ENCODE peak calls at places on chromosomes 13 and 19, in nine cellular contexts. S, M, W, K, B, D, V, J and I are unnamed samples.

GRCh38 chr13:41458939-41459753 is 1.8 kb downstream of the RGCC start:
- DNase-seq in S (peak; percentile 20), D (no peak), V (no peak), W (no peak), J (no peak), B (no peak), K (peak; percentile 20), M (peak; percentile 56), I (no peak)

GRCh38 chr19:51440052-51440451 is 18.2 kb downstream of the SIGLEC8 start:
- DNase-seq in M (no peak), S (no peak), W (no peak), J (no peak), K (no peak), D (no peak), B (no peak), V (peak; percentile 5), I (no peak)

GRCh38 chr19:10187315-10187714 is 7.4 kb downstream of the DNMT1 start:
- DNase-seq in V (no peak), M (no peak), K (no peak), S (no peak), J (no peak), B (no peak), W (no peak), D (no peak), I (no peak)

GRCh38 chr13:43023244-43023931 is at the start of gene DNAJC15:
- DNase-seq in B (peak; percentile 96), D (no peak), W (peak; percentile 79), J (peak; percentile 70), K (peak; percentile 62), S (no peak), V (peak; percentile 88), M (peak; percentile 65), I (peak; percentile 79)

GRCh38 chr19:36097036-36097435 is 13.9 kb upstream of the OVOL3 start:
- DNase-seq in S (no peak), D (no peak), V (no peak), W (peak; percentile 44), M (no peak), K (no peak), J (peak; percentile 80), B (no peak), I (peak; percentile 93)

GRCh38 chr13:27131202-27131623 is 40.4 kb downstream of the USP12 start:
- DNase-seq in B (no peak), K (no peak), W (no peak), J (no peak), M (peak; percentile 90), S (peak; percentile 93), D (no peak), V (no peak), I (no peak)

GRCh38 chr19:15456871-15457700 is 7.3 kb downstream of the RASAL3 start:
- DNase-seq in K (no peak), B (peak; percentile 55), W (no peak), S (no peak), M (no peak), V (no peak), J (no peak), D (no peak), I (no peak)

GRCh38 chr13:24212674-24213073 is 52.2 kb downstream of the SPATA13 start:
- DNase-seq in M (no peak), V (no peak), D (no peak), B (no peak), K (no peak), W (no peak), S (no peak), J (no peak), I (peak; percentile 34)

GRCh38 chr13:54949735-54950134 is 1921.1 kb downstream of the OLFM4 start:
- DNase-seq in B (no peak), K (no peak), D (peak; percentile 0), V (no peak), S (no peak), W (no peak), J (no peak), M (peak; percentile 24), I (no peak)

GRCh38 chr13:99981115-99982020 is at the start of gene ZIC2:
- DNase-seq in K (no peak), J (no peak), S (no peak), W (peak; percentile 74), B (no peak), M (peak; percentile 81), D (no peak), V (peak; percentile 63), I (no peak)

GRCh38 chr13:50543767-50544166 is 299.7 kb downstream of the DLEU7 start:
- DNase-seq in B (peak; percentile 72), K (no peak), W (no peak), S (no peak), M (peak; percentile 47), J (no peak), D (no peak), V (no peak), I (no peak)

GRCh38 chr19:12331211-12331941 is 2.1 kb downstream of the ZNF563 start:
- DNase-seq in B (no peak), K (no peak), W (no peak), J (no peak), V (no peak), M (no peak), D (no peak), S (no peak), I (no peak)

GRCh38 chr13:110726726-110727125 is 13.2 kb downstream of the ING1 start:
- DNase-seq in S (no peak), W (no peak), K (no peak), B (no peak), V (no peak), M (no peak), D (no peak), J (no peak), I (no peak)

GRCh38 chr19:9205506-9206113 is 13.8 kb downstream of the OR7D4 start:
- DNase-seq in W (peak; percentile 19), D (peak; percentile 24), V (peak; percentile 78), K (peak; percentile 57), M (peak; percentile 60), S (no peak), J (peak; percentile 12), B (peak; percentile 84), I (peak; percentile 51)

GRCh38 chr13:38147050-38147449 is 202.6 kb upstream of the UFM1 start:
- DNase-seq in M (no peak), S (no peak), W (no peak), J (no peak), K (no peak), D (no peak), V (no peak), B (no peak), I (no peak)

GRCh38 chr19:8363803-8364771 is at the start of gene ANGPTL4:
- DNase-seq in S (peak; percentile 53), M (peak; percentile 89), D (peak; percentile 18), K (peak; percentile 62), W (peak; percentile 36), B (peak; percentile 76), J (peak; percentile 30), V (peak; percentile 86), I (peak; percentile 47)

GRCh38 chr13:32955881-32956594 is 60.2 kb upstream of the KL start:
- DNase-seq in V (no peak), B (no peak), S (no peak), M (no peak), D (no peak), J (no peak), W (no peak), K (no peak), I (no peak)

GRCh38 chr13:94658926-94659649 is 53.3 kb downstream of the SOX21 start:
- DNase-seq in M (no peak), W (no peak), S (no peak), D (peak; percentile 9), B (no peak), K (no peak), J (no peak), V (no peak), I (no peak)

GRCh38 chr19:21164541-21164940 is 22.7 kb downstream of the ZNF431 start:
- DNase-seq in S (no peak), V (no peak), B (no peak), J (no peak), W (no peak), D (no peak), K (no peak), M (no peak), I (no peak)

GRCh38 chr13:92510416-92510815 is 716.2 kb upstream of the GPC6 start:
- DNase-seq in S (no peak), D (peak; percentile 32), K (no peak), M (peak; percentile 50), W (no peak), J (no peak), B (no peak), V (no peak), I (no peak)

GRCh38 chr13:103036268-103036667 is 29.9 kb downstream of the SLC10A2 start:
- DNase-seq in K (no peak), V (no peak), S (no peak), B (no peak), J (no peak), M (no peak), D (no peak), W (no peak), I (no peak)

GRCh38 chr13:41785402-41786142 is 175.3 kb downstream of the VWA8 start:
- DNase-seq in D (no peak), W (no peak), S (no peak), V (no peak), J (no peak), B (no peak), K (no peak), M (no peak), I (no peak)

GRCh38 chr19:7869453-7869909 is 4.7 kb downstream of the PRR36 start:
- DNase-seq in S (no peak), V (no peak), D (no peak), M (peak; percentile 79), W (peak; percentile 65), J (peak; percentile 45), K (peak; percentile 51), B (peak; percentile 91), I (peak; percentile 53)

GRCh38 chr13:111665691-111666095 is 345.3 kb downstream of the TEX29 start:
- DNase-seq in V (no peak), S (no peak), M (no peak), B (no peak), D (no peak), W (no peak), K (no peak), J (no peak), I (no peak)

GRCh38 chr19:45125975-45126493 is 33.1 kb downstream of the PPP1R37 start:
- DNase-seq in S (peak; percentile 12), W (no peak), D (no peak), M (peak; percentile 73), V (no peak), J (peak; percentile 14), B (peak; percentile 83), K (no peak), I (peak; percentile 26)

GRCh38 chr19:13692096-13692495 is 72.2 kb upstream of the MRI1 start:
- DNase-seq in S (peak; percentile 39), B (peak; percentile 86), J (peak; percentile 27), D (peak; percentile 79), M (peak; percentile 62), V (peak; percentile 66), W (peak; percentile 59), K (no peak), I (peak; percentile 37)

GRCh38 chr19:1267441-1268391 is 1.4 kb upstream of the CIRBP start:
- DNase-seq in W (peak; percentile 58), S (no peak), V (no peak), M (no peak), D (no peak), K (peak; percentile 65), B (peak; percentile 89), J (no peak), I (no peak)

GRCh38 chr13:68234278-68234677 is 1004.1 kb upstream of the PCDH9 start:
- DNase-seq in V (no peak), D (no peak), J (no peak), K (no peak), M (peak; percentile 28), S (no peak), B (no peak), W (no peak), I (no peak)

GRCh38 chr13:112532837-112533745 is 54.9 kb downstream of the TUBGCP3 start:
- DNase-seq in K (no peak), D (no peak), S (no peak), J (no peak), M (no peak), V (no peak), B (no peak), W (no peak), I (no peak)

GRCh38 chr19:2428756-2429711 is 1.6 kb upstream of the TIMM13 start:
- DNase-seq in K (no peak), S (no peak), V (no peak), D (no peak), J (no peak), B (peak; percentile 65), W (no peak), M (no peak), I (no peak)

GRCh38 chr19:6590458-6591319 is at the start of gene CD70:
- DNase-seq in B (peak; percentile 72), S (no peak), M (peak; percentile 63), D (no peak), J (no peak), V (no peak), W (no peak), K (no peak), I (no peak)